ENCODE peak calls at places on chromosomes 16 and 17, in seven cellular contexts. H, R, I, G, Z, K and M are unnamed samples.

GRCh38 chr16:13634921-13635320 is 285.0 kb upstream of the ERCC4 start:
- DNase-seq in I (no peak), K (no peak), G (no peak), R (no peak), Z (no peak), H (no peak), M (no peak)

GRCh38 chr16:73890524-73891500 is 405.8 kb upstream of the PSMD7 start:
- DNase-seq in I (no peak), H (peak; percentile 57), Z (peak; percentile 0), R (no peak), G (no peak), K (no peak), M (no peak)

GRCh38 chr17:36578671-36579070 is 13.0 kb upstream of the DHRS11 start:
- DNase-seq in H (no peak), R (no peak), Z (peak; percentile 35), G (no peak), K (no peak), I (no peak), M (no peak)

GRCh38 chr17:65102788-65103187 is 34.4 kb upstream of the RGS9 start:
- DNase-seq in H (no peak), R (no peak), Z (no peak), G (no peak), K (no peak), I (no peak), M (no peak)

GRCh38 chr17:69358688-69359596 is 32.0 kb upstream of the ABCA5 start:
- DNase-seq in R (peak; percentile 26), K (no peak), H (peak; percentile 88), I (no peak), G (no peak), Z (no peak), M (no peak)

GRCh38 chr16:62014534-62014933 is 21.7 kb downstream of the CDH8 start:
- DNase-seq in H (no peak), R (no peak), K (no peak), Z (no peak), I (no peak), G (no peak), M (no peak)

GRCh38 chr17:42675984-42676423 is 790 bp downstream of the PLEKHH3 start:
- DNase-seq in K (no peak), H (peak; percentile 64), G (peak; percentile 69), Z (peak; percentile 45), I (peak; percentile 64), R (no peak), M (peak; percentile 56)

GRCh38 chr16:88035292-88035691 is 84.1 kb downstream of the BANP start:
- DNase-seq in H (no peak), Z (no peak), K (no peak), G (no peak), R (no peak), I (no peak), M (no peak)

GRCh38 chr16:17518441-17518840 is 47.7 kb upstream of the XYLT1 start:
- DNase-seq in I (no peak), H (no peak), G (no peak), K (no peak), Z (peak; percentile 22), R (no peak), M (peak; percentile 79)

GRCh38 chr16:3080024-3080423 is 14.6 kb downstream of the IL32 start:
- DNase-seq in I (no peak), G (no peak), R (no peak), Z (no peak), K (no peak), H (no peak), M (no peak)

GRCh38 chr17:27329146-27329805 is 35.4 kb downstream of the WSB1 start:
- DNase-seq in Z (no peak), H (peak; percentile 27), K (no peak), R (no peak), I (peak; percentile 15), G (no peak), M (no peak)

GRCh38 chr16:24499193-24499814 is 40.1 kb upstream of the RBBP6 start:
- DNase-seq in K (no peak), H (peak; percentile 83), I (peak; percentile 22), R (peak; percentile 37), Z (peak; percentile 16), G (no peak), M (peak; percentile 35)

DNA sequence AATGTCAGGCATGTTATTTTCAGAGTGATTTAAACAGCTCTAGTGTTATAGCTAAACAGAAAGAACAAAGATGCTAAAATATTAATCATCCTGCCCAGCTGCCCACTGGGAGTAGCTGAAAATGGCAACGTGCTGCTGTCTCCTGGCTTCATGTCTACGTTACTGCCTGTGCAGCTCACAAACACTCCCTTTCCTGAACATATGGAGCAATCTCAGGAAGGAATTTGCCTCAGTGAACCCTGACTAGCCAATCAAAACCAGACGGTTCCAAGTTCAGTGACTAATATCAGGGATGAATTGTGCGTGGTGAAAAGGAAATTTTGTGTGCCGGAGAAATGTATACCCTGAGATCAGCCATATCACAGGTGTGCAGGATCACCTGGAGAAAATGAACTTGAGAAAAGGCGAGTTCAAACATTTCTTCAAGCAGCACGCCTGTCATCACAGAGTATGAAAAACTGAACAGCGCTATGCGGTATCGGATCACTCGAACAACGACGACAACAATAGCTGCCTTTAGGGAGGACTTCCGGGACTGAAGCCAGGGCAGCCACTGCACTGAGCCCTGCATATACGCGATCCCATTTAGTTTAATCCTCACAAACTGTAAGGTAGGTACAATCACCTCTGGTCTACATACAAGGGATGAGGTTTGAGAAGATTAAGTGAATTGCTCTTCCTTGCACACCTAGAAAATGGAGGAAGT is 110.3 kb downstream of the STX8 start:
- DNase-seq in Z (peak; percentile 86), R (no peak), G (no peak), H (no peak), I (no peak), K (no peak), M (no peak)
- TF ChIP-seq CTCF in Z (peak; percentile 39), R (no peak), G (no peak), H (no peak), I (no peak), K (no peak), M (no peak)

GRCh38 chr17:78644971-78645370 is 67.8 kb upstream of the DNAH17 start:
- DNase-seq in H (no peak), K (no peak), G (no peak), Z (no peak), I (no peak), R (no peak), M (no peak)
- TF ChIP-seq CTCF in H (no peak), K (no peak), G (no peak), Z (no peak), I (no peak), R (no peak), M (no peak)

DNA sequence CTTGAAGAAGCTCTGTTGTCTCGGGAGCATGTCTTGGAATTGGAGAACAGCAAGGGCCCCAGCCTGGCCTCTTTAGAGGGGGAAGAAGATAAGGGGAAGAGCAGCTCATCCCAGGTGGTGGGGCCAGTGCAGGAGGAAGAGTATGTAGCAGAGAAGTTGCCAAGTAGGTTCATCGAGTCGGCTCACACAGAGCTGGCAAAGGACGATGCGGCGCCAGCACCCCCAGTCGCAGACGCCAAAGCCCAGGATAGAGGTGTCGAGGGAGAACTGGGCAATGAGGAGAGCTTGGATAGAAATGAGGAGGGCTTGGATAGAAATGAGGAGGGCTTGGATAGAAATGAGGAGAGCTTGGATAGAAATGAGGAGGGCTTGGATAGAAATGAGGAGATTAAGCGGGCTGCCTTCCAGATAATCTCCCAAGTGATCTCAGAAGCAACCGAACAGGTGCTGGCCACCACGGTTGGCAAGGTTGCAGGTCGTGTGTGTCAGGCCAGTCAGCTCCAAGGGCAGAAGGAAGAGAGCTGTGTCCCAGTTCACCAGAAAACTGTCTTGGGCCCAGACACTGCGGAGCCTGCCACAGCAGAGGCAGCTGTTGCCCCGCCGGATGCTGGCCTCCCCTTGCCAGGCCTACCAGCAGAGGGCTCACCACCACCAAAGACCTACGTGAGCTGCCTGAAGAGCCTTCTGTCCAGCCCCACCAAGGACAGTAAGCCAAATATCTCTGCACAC is 21.2 kb downstream of the AKAP1 start:
- DNase-seq in K (no peak), H (peak; percentile 80), G (peak; percentile 44), R (peak; percentile 64), Z (no peak), I (no peak), M (no peak)
- TF ChIP-seq CTCF in K (peak; percentile 35), H (peak; percentile 65), G (peak; percentile 15), R (peak; percentile 61), Z (no peak), I (peak; percentile 30), M (peak; percentile 65)

GRCh38 chr17:50806141-50806643 is 29.2 kb upstream of the WFIKKN2 start:
- DNase-seq in Z (no peak), K (no peak), I (peak; percentile 31), H (peak; percentile 65), R (no peak), G (no peak), M (no peak)

GRCh38 chr17:50802609-50803571 is 32.5 kb upstream of the WFIKKN2 start:
- DNase-seq in Z (no peak), R (no peak), I (no peak), K (no peak), G (no peak), H (no peak), M (no peak)

GRCh38 chr17:50805486-50805885 is 29.9 kb upstream of the WFIKKN2 start:
- DNase-seq in G (no peak), I (no peak), H (no peak), R (no peak), Z (no peak), K (no peak), M (no peak)

GRCh38 chr17:50807014-50807413 is 28.4 kb upstream of the WFIKKN2 start:
- DNase-seq in I (no peak), K (no peak), Z (no peak), G (no peak), R (no peak), H (no peak), M (no peak)

GRCh38 chr17:50803676-50804075 is 31.7 kb upstream of the WFIKKN2 start:
- DNase-seq in R (no peak), H (no peak), Z (no peak), I (no peak), K (no peak), G (no peak), M (no peak)
- TF ChIP-seq CTCF in R (no peak), H (no peak), Z (no peak), I (no peak), K (no peak), G (no peak), M (no peak)

DNA sequence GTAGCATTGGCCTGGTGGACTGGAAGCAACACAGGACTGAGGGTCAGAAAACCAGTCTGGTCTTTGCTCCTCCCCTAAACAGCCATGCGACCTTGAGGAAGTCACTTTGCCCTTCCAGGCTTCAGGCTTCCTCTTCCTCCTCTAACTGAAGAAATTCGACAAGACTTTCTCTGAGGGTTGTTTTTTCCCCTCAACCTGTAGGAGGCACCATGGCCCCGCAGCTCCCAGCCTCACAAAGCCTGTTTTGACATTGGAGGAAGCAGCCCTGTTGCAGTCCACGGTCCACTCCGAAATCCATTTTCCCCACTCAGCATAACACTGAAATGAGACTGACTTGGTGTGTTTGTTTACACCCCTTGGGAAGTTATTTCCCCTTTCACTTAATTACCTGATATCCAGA is 41.2 kb upstream of the PIRT start:
- DNase-seq in G (no peak), R (no peak), H (peak; percentile 68), K (no peak), I (peak; percentile 45), Z (no peak), M (no peak)
- TF ChIP-seq CTCF in G (no peak), R (peak; percentile 15), H (peak; percentile 83), K (no peak), I (peak; percentile 34), Z (no peak), M (peak; percentile 22)